ENCODE peak calls at places on chromosomes 5 and 9, in seven cellular contexts. O is activated CD8-positive, alpha-beta memory T cell treated with anti-CD3 and anti-CD28 coated beads for 48 hours; L is GM13977; J is GM19239; I is RWPE1; X is ecto neural progenitor cell; S is EH. K is an unnamed sample.

GRCh38 chr5:143525176-143525575 is 121.7 kb upstream of the NR3C1 start:
- DNase-seq in O (no peak), L (no peak), J (no peak), I (no peak), X (no peak), S (no peak), K (no peak)

GRCh38 chr9:94166237-94167054 is 82.2 kb downstream of the PTPDC1 start:
- DNase-seq in O (peak), L (peak), J (peak), I (peak), X (peak), S (peak), K (peak)

GRCh38 chr5:98755406-98755805 is 18.1 kb upstream of the RGMB start:
- DNase-seq in O (no peak), L (no peak), J (no peak), I (no peak), X (no peak), S (peak), K (no peak)

GRCh38 chr5:95280692-95281091 is 4.2 kb downstream of the MCTP1 start:
- DNase-seq in O (no peak), L (no peak), J (no peak), I (no peak), X (no peak), S (no peak), K (no peak)

GRCh38 chr5:180360078-180360957 is 7.2 kb upstream of the GFPT2 start:
- DNase-seq in O (no peak), L (no peak), J (no peak), I (no peak), X (no peak), S (no peak), K (no peak)

GRCh38 chr9:116269250-116269649 is 115.7 kb downstream of the PAPPA start:
- DNase-seq in O (no peak), L (no peak), J (no peak), I (no peak), X (no peak), S (peak), K (no peak)

GRCh38 chr5:170287532-170287931 is 10.0 kb downstream of the LCP2 start:
- DNase-seq in O (no peak), L (no peak), J (no peak), I (no peak), X (no peak), S (no peak), K (no peak)

GRCh38 chr5:133840168-133840567 is 128.3 kb downstream of the C5orf15 start:
- DNase-seq in O (no peak), L (no peak), J (no peak), I (no peak), X (no peak), S (no peak), K (no peak)

GRCh38 chr9:86733929-86734328 is 213.4 kb downstream of the GAS1 start:
- DNase-seq in O (no peak), L (no peak), J (no peak), I (no peak), X (no peak), S (no peak), K (no peak)

GRCh38 chr9:83041771-83042170 is 21.2 kb downstream of the RASEF start:
- DNase-seq in O (no peak), L (no peak), J (no peak), I (no peak), X (no peak), S (peak), K (no peak)

GRCh38 chr9:113464672-113465271 is 1.2 kb downstream of the RGS3 start:
- DNase-seq in O (no peak), L (no peak), J (no peak), I (no peak), X (no peak), S (no peak), K (no peak)

GRCh38 chr9:5364294-5364990 is 24.8 kb upstream of the RLN1 start:
- DNase-seq in O (no peak), L (peak), J (peak), I (no peak), X (no peak), S (peak), K (no peak)

GRCh38 chr5:111511174-111512025 is 935 bp downstream of the STARD4 start:
- DNase-seq in O (no peak), L (no peak), J (no peak), I (peak), X (no peak), S (peak), K (no peak)

GRCh38 chr5:172453206-172453985 is 929 bp downstream of the SH3PXD2B start:
- DNase-seq in O (no peak), L (no peak), J (no peak), I (peak), X (peak), S (peak), K (no peak)

GRCh38 chr5:134143431-134143830 is 28.9 kb downstream of the TCF7 start:
- DNase-seq in O (no peak), L (no peak), J (no peak), I (no peak), X (peak), S (no peak), K (no peak)

GRCh38 chr5:87113848-87114247 is 153.8 kb upstream of the RASA1 start:
- DNase-seq in O (no peak), L (no peak), J (no peak), I (peak), X (no peak), S (peak), K (no peak)

GRCh38 chr5:76831108-76831447 is 12.2 kb downstream of the F2RL1 start:
- DNase-seq in O (no peak), L (no peak), J (no peak), I (no peak), X (no peak), S (peak), K (no peak)

GRCh38 chr5:34919077-34919476 is 3.6 kb downstream of the BRIX1 start:
- DNase-seq in O (no peak), L (no peak), J (no peak), I (no peak), X (no peak), S (no peak), K (no peak)

GRCh38 chr5:178350361-178351220 is 118.0 kb upstream of the PHYKPL start:
- DNase-seq in O (no peak), L (no peak), J (no peak), I (peak), X (no peak), S (no peak), K (no peak)

GRCh38 chr5:6408260-6408596 is 29.9 kb upstream of the MED10 start:
- DNase-seq in O (no peak), L (no peak), J (no peak), I (no peak), X (no peak), S (no peak), K (no peak)

GRCh38 chr5:115271295-115272060 is 8.8 kb upstream of the PGGT1B start:
- DNase-seq in O (no peak), L (no peak), J (no peak), I (no peak), X (no peak), S (no peak), K (no peak)

GRCh38 chr9:16074962-16075361 is 522.1 kb downstream of the CCDC171 start:
- DNase-seq in O (no peak), L (no peak), J (no peak), I (no peak), X (no peak), S (peak), K (no peak)

GRCh38 chr5:107672212-107673105 is 1.7 kb upstream of the EFNA5 start:
- DNase-seq in O (no peak), L (peak), J (peak), I (peak), X (peak), S (peak), K (peak)

GRCh38 chr5:23318960-23319359 is 188.4 kb upstream of the PRDM9 start:
- DNase-seq in O (no peak), L (no peak), J (no peak), I (no peak), X (no peak), S (no peak), K (no peak)

GRCh38 chr9:129185991-129186390 is 7.9 kb upstream of the IER5L start:
- DNase-seq in O (no peak), L (no peak), J (no peak), I (no peak), X (no peak), S (peak), K (no peak)

GRCh38 chr5:64295100-64295499 is 129.5 kb downstream of the RNF180 start:
- DNase-seq in O (no peak), L (no peak), J (no peak), I (no peak), X (no peak), S (no peak), K (no peak)

GRCh38 chr5:142472306-142472951 is 147.6 kb upstream of the SPRY4 start:
- DNase-seq in O (peak), L (no peak), J (no peak), I (peak), X (no peak), S (peak), K (no peak)

GRCh38 chr9:4666042-4666699 is at the start of gene SPATA6L:
- DNase-seq in O (peak), L (peak), J (no peak), I (no peak), X (peak), S (peak), K (peak)

GRCh38 chr9:76441551-76442322 is 17.2 kb upstream of the GCNT1 start:
- DNase-seq in O (peak), L (peak), J (no peak), I (no peak), X (no peak), S (peak), K (no peak)

GRCh38 chr5:38551020-38552017 is 5.1 kb downstream of the LIFR start:
- DNase-seq in O (no peak), L (peak), J (no peak), I (peak), X (no peak), S (peak), K (no peak)

GRCh38 chr5:137563301-137563645 is 64.1 kb upstream of the SPOCK1 start:
- DNase-seq in O (no peak), L (no peak), J (no peak), I (no peak), X (no peak), S (no peak), K (no peak)

GRCh38 chr5:51960617-51961115 is 577.4 kb downstream of the ISL1 start:
- DNase-seq in O (no peak), L (no peak), J (no peak), I (peak), X (no peak), S (peak), K (no peak)

GRCh38 chr9:132162764-132163456 is 1.1 kb downstream of the NTNG2 start:
- DNase-seq in O (no peak), L (no peak), J (no peak), I (no peak), X (peak), S (no peak), K (no peak)

GRCh38 chr9:135991771-135992170 is 30.6 kb upstream of the UBAC1 start:
- DNase-seq in O (no peak), L (no peak), J (no peak), I (no peak), X (no peak), S (no peak), K (no peak)